ENCODE peak calls at places on chromosome 16, in five cellular contexts. B, R, M, A and I are unnamed samples.

GRCh38 chr16:63652091-63652490 is 1469.8 kb downstream of the CDH11 start:
- DNase-seq in B (no peak), R (no peak), M (no peak), A (no peak), I (no peak)

GRCh38 chr16:49599281-49599680 is 225.7 kb downstream of the C16orf78 start:
- DNase-seq in B (no peak), R (no peak), M (no peak), A (no peak), I (no peak)

GRCh38 chr16:55495616-55496289 is 13.1 kb upstream of the LPCAT2 start:
- DNase-seq in B (peak), R (no peak), M (peak), A (peak), I (no peak)

GRCh38 chr16:50816901-50817555 is 75.1 kb downstream of the CYLD start:
- DNase-seq in B (no peak), R (no peak), M (no peak), A (no peak), I (no peak)

GRCh38 chr16:27374794-27375499 is 27.0 kb upstream of the IL21R start:
- DNase-seq in B (no peak), R (peak), M (peak), A (peak), I (peak)

GRCh38 chr16:85471469-85472431 is 141.4 kb upstream of the GSE1 start:
- DNase-seq in B (no peak), R (peak), M (peak), A (no peak), I (no peak)

GRCh38 chr16:80903616-80904015 is 99.2 kb upstream of the CDYL2 start:
- DNase-seq in B (no peak), R (no peak), M (no peak), A (no peak), I (no peak)

GRCh38 chr16:77169650-77170236 is 21.2 kb upstream of the MON1B start:
- DNase-seq in B (no peak), R (no peak), M (peak), A (peak), I (peak)

GRCh38 chr16:77569406-77569805 is 134.6 kb upstream of the ADAMTS18 start:
- DNase-seq in B (no peak), R (no peak), M (no peak), A (no peak), I (no peak)

GRCh38 chr16:88692861-88693260 is 6.6 kb upstream of the SNAI3 start:
- DNase-seq in B (no peak), R (no peak), M (no peak), A (no peak), I (no peak)

GRCh38 chr16:12459993-12460392 is 343.7 kb downstream of the CPPED1 start:
- DNase-seq in B (no peak), R (no peak), M (no peak), A (no peak), I (no peak)

GRCh38 chr16:57480754-57481230 is 5.5 kb downstream of the DOK4 start:
- DNase-seq in B (no peak), R (no peak), M (no peak), A (no peak), I (no peak)

GRCh38 chr16:53080345-53081031 is 25.7 kb downstream of the CHD9 start:
- DNase-seq in B (no peak), R (peak), M (peak), A (peak), I (no peak)

GRCh38 chr16:69938981-69939820 is 11.9 kb upstream of the CLEC18A start:
- DNase-seq in B (no peak), R (no peak), M (no peak), A (no peak), I (no peak)

GRCh38 chr16:77439106-77439505 is 4.3 kb upstream of the ADAMTS18 start:
- DNase-seq in B (no peak), R (no peak), M (no peak), A (no peak), I (no peak)

GRCh38 chr16:81630632-81631026 is 148.5 kb upstream of the PLCG2 start:
- DNase-seq in B (no peak), R (no peak), M (no peak), A (no peak), I (no peak)

GRCh38 chr16:65306313-65306712 is 184.4 kb upstream of the CDH11 start:
- DNase-seq in B (no peak), R (no peak), M (no peak), A (no peak), I (no peak)

GRCh38 chr16:71923941-71924690 is 28.8 kb downstream of the IST1 start:
- DNase-seq in B (no peak), R (no peak), M (no peak), A (peak), I (no peak)

GRCh38 chr16:877242-878065 is 76.9 kb upstream of the GNG13 start:
- DNase-seq in B (no peak), R (no peak), M (no peak), A (no peak), I (peak)

GRCh38 chr16:1537763-1538289 is 4.4 kb downstream of the TMEM204 start:
- DNase-seq in B (no peak), R (no peak), M (no peak), A (no peak), I (peak)

GRCh38 chr16:69267633-69268032 is 43.5 kb upstream of the VPS4A start:
- DNase-seq in B (no peak), R (no peak), M (no peak), A (no peak), I (no peak)

GRCh38 chr16:68492501-68493411 is 44.4 kb upstream of the SMPD3 start:
- DNase-seq in B (no peak), R (no peak), M (no peak), A (no peak), I (no peak)

GRCh38 chr16:4373909-4374742 is 2.5 kb downstream of the VASN start:
- DNase-seq in B (peak), R (peak), M (peak), A (peak), I (no peak)

GRCh38 chr16:73616186-73616585 is 568.3 kb upstream of the ZFHX3 start:
- DNase-seq in B (no peak), R (no peak), M (peak), A (no peak), I (no peak)

GRCh38 chr16:6068063-6068462 is 970.5 kb upstream of the EEF2KMT start:
- DNase-seq in B (no peak), R (no peak), M (no peak), A (no peak), I (no peak)

DNA sequence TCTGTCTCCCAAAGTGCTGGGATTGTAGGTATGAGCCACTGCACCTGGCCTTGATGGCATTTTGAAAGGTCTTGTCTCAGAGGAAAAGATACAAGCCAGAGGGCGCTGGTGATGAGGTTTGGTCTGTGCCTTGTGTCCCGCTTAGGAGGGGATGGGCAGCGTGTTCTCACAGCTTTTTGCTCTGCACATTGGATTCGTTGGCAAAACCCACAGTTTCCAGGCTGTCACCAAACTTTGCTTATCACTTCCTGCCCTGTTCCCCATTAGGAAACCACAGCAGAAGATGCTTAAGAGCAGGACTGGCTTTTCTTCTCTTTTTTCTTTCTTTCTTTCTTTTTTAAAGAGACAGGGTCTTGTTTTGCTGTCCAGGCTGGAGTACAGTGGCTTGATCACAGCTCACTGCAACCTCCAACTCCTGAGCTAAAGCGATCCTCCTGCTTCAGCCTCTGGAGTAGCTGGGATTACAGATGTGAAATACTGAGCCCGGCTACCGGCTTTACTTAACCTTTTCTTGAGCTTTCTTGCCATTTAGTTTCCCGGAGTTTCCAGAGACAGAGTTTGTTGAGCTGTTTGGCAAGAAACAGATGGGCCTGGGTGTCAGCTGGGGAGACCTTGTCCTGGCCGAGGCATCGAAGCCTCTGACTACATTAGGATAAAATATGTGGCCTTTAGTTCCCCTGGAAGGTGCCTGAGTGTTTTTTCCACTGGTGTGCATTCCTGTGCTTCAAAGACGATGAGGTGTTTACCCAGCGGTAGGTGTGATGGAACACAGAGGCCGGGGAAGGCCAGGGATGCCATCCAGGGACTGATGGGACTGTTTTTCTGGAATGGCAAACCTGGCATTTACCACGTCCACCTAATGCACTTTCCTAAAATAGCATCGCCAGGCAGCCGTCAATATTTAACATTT is 112.9 kb downstream of the ABCC1 start:
- DNase-seq in B (no peak), R (no peak), M (no peak), A (no peak), I (peak)
- TF ChIP-seq CTCF in B (no peak), R (no peak), M (no peak), A (peak), I (no peak)

DNA sequence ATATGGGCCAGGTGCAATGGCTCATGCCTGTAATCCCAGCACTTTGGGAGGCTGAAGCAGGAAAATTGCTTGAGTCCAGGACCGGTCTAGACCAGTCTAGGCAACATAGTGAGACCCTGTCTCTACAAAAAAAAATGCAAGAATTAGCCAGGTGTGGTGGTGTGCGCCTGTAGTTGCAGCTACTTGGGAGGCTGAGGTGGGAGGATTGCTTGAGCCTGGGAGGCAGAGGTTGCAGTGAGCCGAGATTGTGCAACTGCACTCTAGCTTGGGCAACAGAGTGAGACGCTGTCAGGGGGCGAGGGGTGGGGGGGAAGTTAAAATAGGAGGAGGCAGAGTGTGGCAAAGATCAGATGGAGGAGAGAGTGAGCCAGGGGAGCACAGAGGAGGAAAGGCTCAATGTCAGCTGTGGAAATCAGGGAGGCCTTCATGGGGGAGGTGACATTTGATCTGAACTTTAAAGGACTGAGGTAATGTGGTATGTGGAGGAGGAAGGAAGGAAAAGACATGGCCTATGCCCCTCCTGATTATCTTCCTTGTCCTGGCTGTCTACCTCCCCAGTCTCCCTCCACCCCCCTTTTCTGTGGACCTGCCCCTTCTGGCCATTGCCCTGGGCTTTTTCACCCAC is 4.7 kb upstream of the GOT2 start:
- DNase-seq in B (no peak), R (no peak), M (no peak), A (no peak), I (no peak)
- TF ChIP-seq CTCF in B (no peak), R (no peak), M (no peak), A (no peak), I (no peak)

GRCh38 chr16:23561586-23561985 is 4.1 kb downstream of the UBFD1 start:
- DNase-seq in B (no peak), R (no peak), M (no peak), A (no peak), I (no peak)
- TF ChIP-seq CTCF in B (no peak), R (no peak), M (no peak), A (no peak), I (no peak)

DNA sequence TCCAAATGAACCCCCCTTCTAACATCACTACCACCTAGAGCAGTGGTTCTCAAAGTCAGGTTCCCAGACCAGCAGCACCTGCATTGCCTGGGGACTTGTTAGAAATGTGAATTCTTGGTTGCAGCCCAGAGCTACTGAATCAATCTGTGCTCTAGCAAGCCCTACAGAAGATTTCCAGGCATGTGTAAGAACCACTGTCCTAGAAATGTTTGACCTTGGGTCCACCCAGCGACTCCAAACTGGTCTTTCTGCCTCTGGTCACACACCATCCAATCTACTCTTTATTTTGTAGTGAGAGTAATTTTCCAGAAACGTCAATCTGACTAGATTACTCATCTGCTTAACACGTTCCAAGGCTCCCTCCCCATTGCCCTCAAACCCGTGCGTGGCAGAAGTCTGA is 169.9 kb downstream of the HAPSTR1 start:
- DNase-seq in B (no peak), R (no peak), M (no peak), A (no peak), I (no peak)
- TF ChIP-seq CTCF in B (no peak), R (no peak), M (no peak), A (no peak), I (no peak)

DNA sequence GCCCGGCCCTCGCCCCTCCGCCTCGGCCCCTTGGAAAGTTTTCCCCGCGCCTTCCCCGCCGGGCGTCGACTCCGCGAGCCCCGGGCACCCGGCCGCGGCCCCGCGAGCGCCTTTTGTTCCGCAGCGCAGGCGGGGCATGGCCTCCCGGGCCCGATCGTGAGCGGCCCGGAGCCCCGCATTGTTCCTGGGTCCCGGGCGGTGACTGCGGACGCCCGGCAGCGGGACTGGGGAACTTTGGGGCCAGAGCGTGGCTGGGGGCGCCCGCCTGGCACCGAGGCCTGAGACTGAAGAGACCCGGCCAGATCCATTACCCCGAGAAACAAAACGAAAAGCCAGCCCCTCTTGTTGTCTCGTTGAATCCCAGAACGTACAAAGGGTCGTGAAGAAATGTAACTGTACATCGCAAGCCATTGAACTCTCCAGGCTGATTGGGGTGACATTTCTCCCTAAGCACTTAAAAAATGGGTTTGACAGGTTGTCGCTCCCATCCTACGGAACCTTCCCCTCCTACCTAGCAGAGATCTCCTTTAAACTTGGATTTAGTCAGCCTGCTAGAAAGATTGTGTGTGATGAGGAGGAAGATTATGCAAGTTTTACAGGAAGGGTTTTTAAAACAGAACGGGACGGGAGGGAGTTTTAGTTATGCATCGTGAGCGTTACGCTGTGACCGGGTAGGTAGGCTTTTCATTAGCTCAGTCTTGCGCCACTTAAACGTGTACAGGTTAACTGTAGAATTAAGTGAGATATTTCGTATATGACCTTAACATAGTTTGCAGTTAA is 807 bp downstream of the METTL9 start:
- DNase-seq in B (no peak), R (no peak), M (peak), A (peak), I (peak)
- TF ChIP-seq CTCF in B (no peak), R (no peak), M (no peak), A (no peak), I (no peak)